ENCODE peak calls at places on chromosomes 7 and 10, in seven cellular contexts. J is A549; R is colonic mucosa; S is right cardiac atrium; Z is HL-60; A is tibial artery; U is CD8-positive, alpha-beta T cell. Y is an unnamed sample.

GRCh38 chr10:95606922-95607321 is 45.8 kb upstream of the SORBS1 start:
- DNase-seq in J (no peak), R (no peak), S (no peak), Z (no peak), A (no peak), U (no peak), Y (no peak)

GRCh38 chr10:34314457-34314856 is 500.6 kb downstream of the PARD3 start:
- DNase-seq in J (no peak), R (no peak), S (no peak), Z (no peak), A (no peak), U (no peak), Y (no peak)

GRCh38 chr7:18086165-18087030 is 58.8 kb upstream of the PRPS1L1 start:
- DNase-seq in J (peak), R (no peak), S (peak), Z (peak), A (peak), U (no peak), Y (peak)

GRCh38 chr10:126397166-126397565 is 8.9 kb upstream of the ADAM12 start:
- DNase-seq in J (no peak), R (no peak), S (no peak), Z (no peak), A (no peak), U (no peak), Y (no peak)

GRCh38 chr7:90459888-90460287 is 9.6 kb upstream of the PTTG1IP2 start:
- DNase-seq in J (peak), R (no peak), S (no peak), Z (no peak), A (no peak), U (no peak), Y (no peak)

GRCh38 chr7:51123322-51124021 is 193.1 kb downstream of the COBL start:
- DNase-seq in J (peak), R (no peak), S (peak), Z (no peak), A (no peak), U (no peak), Y (no peak)

GRCh38 chr7:134184767-134185166 is 57.6 kb downstream of the LRGUK start:
- DNase-seq in J (no peak), R (no peak), S (no peak), Z (peak), A (no peak), U (no peak), Y (no peak)

GRCh38 chr7:153061913-153062528 is 302.5 kb downstream of the ACTR3B start:
- DNase-seq in J (no peak), R (no peak), S (no peak), Z (no peak), A (no peak), U (no peak), Y (no peak)

GRCh38 chr10:21751341-21752310 is 217.6 kb downstream of the MLLT10 start:
- DNase-seq in J (no peak), R (peak), S (no peak), Z (no peak), A (no peak), U (no peak), Y (no peak)

GRCh38 chr7:130063036-130063435 is 7.3 kb upstream of the KLHDC10 start:
- DNase-seq in J (no peak), R (peak), S (peak), Z (peak), A (no peak), U (peak), Y (peak)

GRCh38 chr10:17003151-17003550 is 126.5 kb downstream of the CUBN start:
- DNase-seq in J (no peak), R (no peak), S (no peak), Z (no peak), A (no peak), U (peak), Y (no peak)

GRCh38 chr10:71299071-71299759 is 19.8 kb upstream of the SLC29A3 start:
- DNase-seq in J (no peak), R (no peak), S (no peak), Z (peak), A (no peak), U (no peak), Y (peak)

GRCh38 chr7:144641389-144642044 is 194.3 kb downstream of the TPK1 start:
- DNase-seq in J (no peak), R (no peak), S (no peak), Z (no peak), A (no peak), U (no peak), Y (no peak)

GRCh38 chr10:52322941-52323340 is 8.9 kb downstream of the DKK1 start:
- DNase-seq in J (no peak), R (no peak), S (no peak), Z (no peak), A (no peak), U (no peak), Y (no peak)

GRCh38 chr7:833601-834258 is 1.5 kb downstream of the SUN1 start:
- DNase-seq in J (no peak), R (no peak), S (no peak), Z (no peak), A (no peak), U (no peak), Y (no peak)
- H3K27ac ChIP-seq in J (peak), R (no peak), S (peak), Z (no peak), A (peak), U (no peak), Y (no peak)

GRCh38 chr10:58952747-58953466 is 223.5 kb upstream of the PHYHIPL start:
- DNase-seq in J (peak), R (peak), S (peak), Z (peak), A (no peak), U (no peak), Y (no peak)

GRCh38 chr10:58952162-58952561 is 224.3 kb upstream of the PHYHIPL start:
- DNase-seq in J (no peak), R (no peak), S (peak), Z (no peak), A (no peak), U (no peak), Y (no peak)

GRCh38 chr10:58951087-58951486 is 225.4 kb upstream of the PHYHIPL start:
- DNase-seq in J (no peak), R (no peak), S (no peak), Z (no peak), A (no peak), U (no peak), Y (no peak)

GRCh38 chr10:58950618-58951017 is 225.8 kb upstream of the PHYHIPL start:
- DNase-seq in J (peak), R (no peak), S (no peak), Z (no peak), A (no peak), U (no peak), Y (no peak)

GRCh38 chr10:58951750-58952149 is 224.7 kb upstream of the PHYHIPL start:
- DNase-seq in J (no peak), R (no peak), S (no peak), Z (no peak), A (no peak), U (no peak), Y (no peak)
- H3K27ac ChIP-seq in J (peak), R (no peak), S (no peak), Z (no peak), A (peak), U (no peak), Y (peak)

GRCh38 chr10:124056337-124056980 is 36.9 kb downstream of the CHST15 start:
- DNase-seq in J (no peak), R (no peak), S (no peak), Z (no peak), A (peak), U (no peak), Y (no peak)

GRCh38 chr10:124050021-124051015 is 43.1 kb downstream of the CHST15 start:
- DNase-seq in J (no peak), R (no peak), S (no peak), Z (no peak), A (no peak), U (no peak), Y (no peak)

GRCh38 chr10:124049484-124049883 is 43.9 kb downstream of the CHST15 start:
- DNase-seq in J (peak), R (no peak), S (no peak), Z (no peak), A (no peak), U (no peak), Y (no peak)

GRCh38 chr10:124053971-124054370 is 39.4 kb downstream of the CHST15 start:
- DNase-seq in J (no peak), R (no peak), S (no peak), Z (no peak), A (no peak), U (no peak), Y (no peak)

GRCh38 chr10:124052561-124052960 is 40.8 kb downstream of the CHST15 start:
- DNase-seq in J (no peak), R (no peak), S (no peak), Z (no peak), A (no peak), U (no peak), Y (no peak)
- H3K27ac ChIP-seq in J (no peak), R (no peak), S (no peak), Z (no peak), A (no peak), U (no peak), Y (no peak)

GRCh38 chr7:150441524-150441923 is 8.9 kb upstream of the GIMAP8 start:
- DNase-seq in J (no peak), R (no peak), S (no peak), Z (no peak), A (no peak), U (no peak), Y (no peak)
- H3K27ac ChIP-seq in J (no peak), R (no peak), S (no peak), Z (no peak), A (no peak), U (no peak), Y (no peak)

DNA sequence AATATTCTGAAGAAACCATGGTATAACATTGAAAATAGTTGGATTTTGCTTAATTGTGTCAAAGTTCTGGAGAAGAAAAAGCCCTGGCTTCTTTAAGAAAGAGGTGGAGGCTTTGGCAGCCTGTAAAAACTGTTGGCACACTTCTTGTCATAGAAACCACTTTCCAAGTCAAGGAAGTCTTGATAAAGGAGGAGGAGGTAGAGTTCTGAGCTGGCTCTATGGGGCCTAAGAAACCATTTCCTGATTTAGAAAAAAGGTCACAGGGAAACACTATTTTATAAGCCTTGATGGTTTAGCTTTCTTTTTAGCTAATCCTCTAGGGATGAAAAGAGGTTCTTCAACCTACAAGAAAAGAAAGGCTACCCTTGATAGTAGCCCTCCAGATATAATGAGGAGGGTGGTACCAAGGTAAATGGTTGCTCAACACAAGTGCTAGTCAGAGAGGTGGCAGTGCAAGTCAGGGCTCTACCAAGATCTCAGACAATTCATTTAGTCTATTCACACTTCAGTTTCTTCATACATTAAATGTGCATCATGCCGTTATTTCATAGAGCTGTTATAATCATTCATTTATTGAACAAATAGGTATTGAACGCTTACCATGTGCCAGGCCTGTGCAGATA is 346.9 kb downstream of the RNLS start:
- DNase-seq in J (no peak), R (peak), S (no peak), Z (peak), A (no peak), U (no peak), Y (no peak)
- H3K27ac ChIP-seq in J (no peak), R (peak), S (no peak), Z (no peak), A (no peak), U (no peak), Y (peak)

DNA sequence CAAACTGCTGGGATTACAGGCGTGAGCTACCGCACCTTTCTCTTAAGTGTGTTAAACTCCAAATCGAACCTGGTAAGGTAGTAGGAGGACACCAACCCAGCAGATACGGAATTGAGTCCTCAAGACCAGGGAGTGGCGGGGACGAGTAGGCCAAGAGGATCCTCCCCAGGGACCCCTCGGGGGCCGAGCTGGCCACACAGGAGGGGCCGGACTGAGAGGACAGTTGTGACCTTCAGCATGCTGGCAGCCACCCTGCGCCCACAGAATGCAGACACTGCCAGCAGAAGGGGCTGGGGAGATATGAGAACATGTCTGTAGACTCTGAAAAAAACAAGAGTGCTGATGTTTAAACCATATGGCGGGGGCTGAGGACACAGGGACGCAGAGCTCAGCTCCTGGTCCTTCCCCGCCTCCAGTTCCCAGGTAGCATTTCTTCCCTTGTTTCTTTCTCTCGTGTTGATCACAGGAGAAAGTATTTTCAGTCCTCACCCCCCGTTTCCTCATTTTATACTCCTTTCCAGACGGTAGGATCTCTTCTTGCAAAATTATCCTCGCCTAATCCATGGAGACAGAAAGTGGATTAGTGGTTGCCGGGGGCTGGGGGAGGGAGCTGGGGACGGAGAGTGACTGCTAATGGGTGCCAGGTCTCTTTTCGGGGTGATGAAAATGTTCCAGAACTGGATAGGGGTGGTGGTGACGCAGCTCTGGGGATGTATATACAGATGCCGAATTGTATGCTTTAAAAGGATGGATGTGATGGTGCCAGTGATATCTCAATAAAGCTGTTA is 11.5 kb upstream of the UNCX start:
- DNase-seq in J (no peak), R (no peak), S (no peak), Z (no peak), A (no peak), U (no peak), Y (no peak)
- H3K27ac ChIP-seq in J (no peak), R (no peak), S (no peak), Z (no peak), A (no peak), U (no peak), Y (no peak)

GRCh38 chr10:79424221-79425073 is 21.0 kb downstream of the ZCCHC24 start:
- DNase-seq in J (no peak), R (peak), S (no peak), Z (no peak), A (no peak), U (no peak), Y (peak)
- H3K27ac ChIP-seq in J (no peak), R (no peak), S (peak), Z (no peak), A (peak), U (no peak), Y (peak)

DNA sequence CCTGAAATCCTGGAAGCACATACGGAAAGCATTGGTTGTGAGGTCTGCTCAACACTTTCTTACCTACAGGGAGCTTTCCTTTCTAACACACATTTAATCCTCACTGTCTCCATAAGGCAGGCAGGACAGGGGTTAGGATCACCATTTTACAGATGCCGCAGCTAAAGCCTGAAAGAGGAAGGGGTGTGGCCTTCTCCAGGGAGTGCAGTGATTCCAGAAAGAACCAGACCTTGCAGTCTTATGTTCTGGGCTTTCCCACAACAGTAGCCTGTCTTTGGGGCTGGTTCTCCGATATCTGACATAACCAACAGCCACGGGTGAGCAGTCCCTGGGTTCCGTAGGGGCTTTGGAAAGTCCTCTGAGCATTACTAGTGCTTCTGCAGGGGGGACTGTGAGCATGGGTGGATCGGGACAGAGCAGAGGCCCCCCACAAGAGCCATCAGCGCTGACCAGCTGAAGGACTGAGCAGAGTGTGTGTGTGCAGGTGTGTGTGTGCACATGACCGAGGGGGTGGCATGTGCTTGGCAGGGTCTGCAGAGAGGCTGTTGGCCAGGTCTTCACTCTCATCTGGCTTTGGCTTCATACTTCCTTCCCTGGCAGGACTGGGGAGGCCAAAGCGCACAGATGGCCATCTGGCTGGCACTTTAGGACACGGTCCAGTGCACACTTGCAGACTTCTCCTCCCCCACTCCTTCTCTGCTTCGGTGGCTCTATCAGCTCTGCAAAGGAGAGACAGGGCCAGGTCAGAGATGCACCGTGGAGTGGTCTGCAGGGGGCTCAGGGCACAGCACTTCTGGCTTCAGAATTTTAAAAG is 400.3 kb downstream of the RPS24 start:
- DNase-seq in J (no peak), R (no peak), S (no peak), Z (no peak), A (peak), U (no peak), Y (no peak)
- H3K27ac ChIP-seq in J (no peak), R (no peak), S (no peak), Z (no peak), A (peak), U (no peak), Y (no peak)

DNA sequence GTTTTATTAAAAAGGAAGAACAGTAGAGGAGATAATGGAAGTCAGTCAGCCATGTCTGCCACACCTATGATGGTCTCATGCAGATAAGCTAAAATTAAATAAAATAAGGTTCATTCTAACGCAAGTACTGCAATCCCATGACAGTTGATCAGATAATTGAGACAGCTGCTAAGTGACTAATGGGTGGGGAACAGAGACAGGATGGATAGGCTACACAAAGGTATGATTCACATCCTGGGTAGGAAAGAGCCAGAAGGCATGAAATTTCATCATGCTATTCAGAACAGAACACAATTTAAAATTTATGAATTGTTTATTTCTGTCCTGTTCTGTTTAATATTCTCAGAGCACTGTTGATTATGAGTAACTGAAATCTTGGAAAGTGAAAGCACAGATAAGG is 381.7 kb upstream of the SORCS1 start:
- DNase-seq in J (no peak), R (no peak), S (no peak), Z (no peak), A (no peak), U (no peak), Y (no peak)
- H3K27ac ChIP-seq in J (no peak), R (no peak), S (no peak), Z (no peak), A (no peak), U (no peak), Y (no peak)

GRCh38 chr10:121631296-121631695 is 33.1 kb upstream of the FGFR2 start:
- DNase-seq in J (no peak), R (no peak), S (no peak), Z (no peak), A (no peak), U (no peak), Y (no peak)
- H3K27ac ChIP-seq in J (no peak), R (no peak), S (no peak), Z (no peak), A (no peak), U (no peak), Y (no peak)

Y was measured in lower lobe of right lung.